ENCODE peak calls at places on chromosomes 13 and 19, in nine cellular contexts. F is AML-193; S is psoas muscle; R is naive thymus-derived CD4-positive, alpha-beta T cell; X is EL; E is occipital lobe; U is stimulated activated CD4-positive, alpha-beta T cell treated with anti-CD3 and anti-CD28 coated beads, TNF-alpha, amount 100 ng/mL, for 24 hours; Y is fibroblast of lung; W is kidney tubule cell. I is an unnamed sample.

GRCh38 chr13:34155931-34156607 is 338.1 kb downstream of the RFC3 start:
- DNase-seq in R (no peak), X (peak), W (peak), U (no peak), Y (peak), S (no peak), F (no peak), E (no peak), I (no peak)

GRCh38 chr19:1168562-1168873 is 5.5 kb downstream of the SBNO2 start:
- DNase-seq in Y (no peak), W (no peak), X (no peak), E (no peak), S (no peak), R (no peak), F (no peak), U (no peak), I (no peak)

GRCh38 chr13:44276061-44276460 is 97.6 kb upstream of the SERP2 start:
- DNase-seq in W (no peak), R (no peak), S (no peak), F (no peak), X (no peak), E (no peak), Y (no peak), U (no peak), I (no peak)

GRCh38 chr19:38213911-38214625 is 10.0 kb downstream of the DPF1 start:
- DNase-seq in R (no peak), E (peak), X (peak), Y (peak), F (no peak), W (peak), S (no peak), U (peak), I (peak)

GRCh38 chr19:5038631-5039271 is 69.8 kb downstream of the KDM4B start:
- DNase-seq in U (no peak), F (no peak), R (no peak), W (peak), Y (no peak), S (no peak), X (peak), E (no peak), I (no peak)

GRCh38 chr13:31385534-31385933 is 185.8 kb downstream of the B3GLCT start:
- DNase-seq in R (no peak), F (no peak), X (no peak), Y (no peak), S (no peak), U (no peak), E (no peak), W (no peak), I (no peak)

GRCh38 chr13:31418186-31418585 is 218.4 kb downstream of the B3GLCT start:
- DNase-seq in X (no peak), W (no peak), U (no peak), F (no peak), S (no peak), Y (no peak), R (no peak), E (no peak), I (no peak)

GRCh38 chr13:80001510-80001842 is 339.4 kb downstream of the SPRY2 start:
- DNase-seq in E (no peak), F (no peak), S (no peak), W (no peak), U (no peak), X (no peak), R (no peak), Y (no peak), I (no peak)

GRCh38 chr19:12782424-12783225 is 7.3 kb upstream of the HOOK2 start:
- DNase-seq in S (peak), E (peak), Y (peak), U (peak), R (peak), F (peak), W (peak), X (peak), I (peak)

GRCh38 chr13:113861433-113862030 is 2.3 kb downstream of the GAS6 start:
- DNase-seq in W (no peak), U (no peak), S (no peak), F (no peak), E (no peak), R (no peak), X (peak), Y (no peak), I (no peak)

GRCh38 chr13:27797228-27797624 is 4.9 kb downstream of the GSX1 start:
- DNase-seq in F (no peak), S (no peak), X (peak), W (peak), U (no peak), Y (peak), R (no peak), E (no peak), I (peak)

GRCh38 chr13:33236021-33236420 is 49.5 kb downstream of the STARD13 start:
- DNase-seq in Y (peak), X (peak), W (peak), S (no peak), R (no peak), F (no peak), U (no peak), E (no peak), I (peak)

GRCh38 chr13:72648513-72649065 is 78.8 kb downstream of the MZT1 start:
- DNase-seq in U (no peak), X (no peak), E (no peak), R (no peak), W (no peak), F (no peak), Y (no peak), S (no peak), I (no peak)

GRCh38 chr19:54431255-54431838 is 16.1 kb downstream of the TTYH1 start:
- DNase-seq in U (no peak), F (no peak), W (peak), X (no peak), E (no peak), S (no peak), R (no peak), Y (peak), I (peak)

GRCh38 chr13:90686438-90686837 is 661.0 kb upstream of the MIR17HG start:
- DNase-seq in R (no peak), S (no peak), F (no peak), E (no peak), U (no peak), X (peak), W (peak), Y (peak), I (peak)

GRCh38 chr13:24497742-24498141 is 14.8 kb downstream of the PARP4 start:
- DNase-seq in W (no peak), E (no peak), R (no peak), S (no peak), U (no peak), Y (no peak), F (no peak), X (no peak), I (no peak)

GRCh38 chr19:28394705-28395104 is 818.2 kb downstream of the UQCRFS1 start:
- DNase-seq in W (no peak), X (no peak), F (no peak), S (no peak), U (no peak), E (no peak), Y (no peak), R (no peak), I (no peak)